ENCODE peak calls at places on chromosome X, in seven cellular contexts. T is AG04450, A is foreskin fibroblast, B is tibial artery, N is neural progenitor cell, F is breast epithelium, K is HepG2. L is an unnamed sample.

GRCh38 chrX:39050427-39050826 is 249.2 kb downstream of the MID1IP1 start:
- DNase-seq in A (no peak), F (no peak), K (no peak), T (no peak), N (no peak), B (no peak), L (no peak)

GRCh38 chrX:136639506-136640176 is 8.3 kb upstream of the CD40LG start:
- DNase-seq in T (no peak), N (no peak), B (no peak), F (no peak), A (peak; percentile 73), K (no peak), L (no peak)

GRCh38 chrX:39519213-39519544 is 578.6 kb downstream of the BCOR start:
- DNase-seq in B (no peak), N (no peak), A (peak; percentile 7), F (no peak), K (no peak), T (no peak), L (no peak)

GRCh38 chrX:122238801-122239200 is 945.3 kb upstream of the GRIA3 start:
- DNase-seq in F (no peak), K (no peak), N (no peak), T (no peak), B (no peak), A (peak; percentile 60), L (peak; percentile 3)

GRCh38 chrX:136879001-136879667 is 1.4 kb downstream of the RBMX start:
- DNase-seq in F (no peak), N (no peak), A (no peak), B (no peak), T (no peak), K (no peak), L (no peak)

GRCh38 chrX:20663287-20663686 is 396.6 kb upstream of the RPS6KA3 start:
- DNase-seq in B (no peak), T (no peak), F (no peak), A (no peak), K (no peak), N (no peak), L (no peak)

GRCh38 chrX:17706676-17707075 is 30.6 kb upstream of the SCML1 start:
- DNase-seq in K (peak; percentile 89), T (peak; percentile 60), B (no peak), F (no peak), A (peak; percentile 86), N (no peak), L (peak; percentile 58)

GRCh38 chrX:109857898-109858297 is 124.8 kb upstream of the ACSL4 start:
- DNase-seq in N (no peak), F (no peak), A (peak; percentile 50), B (no peak), K (no peak), T (no peak), L (no peak)

GRCh38 chrX:21487832-21488231 is 113.6 kb downstream of the CNKSR2 start:
- DNase-seq in N (peak; percentile 14), B (no peak), K (peak; percentile 3), F (no peak), A (peak; percentile 2), T (no peak), L (no peak)

GRCh38 chrX:150032742-150033141 is 94.5 kb upstream of the EOLA2 start:
- DNase-seq in T (no peak), A (peak; percentile 84), K (no peak), N (peak; percentile 57), F (no peak), B (no peak), L (peak; percentile 62)

GRCh38 chrX:50206753-50207152 is 2.2 kb downstream of the CCNB3 start:
- DNase-seq in F (no peak), B (no peak), T (no peak), K (no peak), N (no peak), A (no peak), L (no peak)
- TF ChIP-seq CTCF in F (no peak), B (no peak), T (no peak), K (peak; percentile 15), N (no peak), A (no peak), L (no peak)

DNA sequence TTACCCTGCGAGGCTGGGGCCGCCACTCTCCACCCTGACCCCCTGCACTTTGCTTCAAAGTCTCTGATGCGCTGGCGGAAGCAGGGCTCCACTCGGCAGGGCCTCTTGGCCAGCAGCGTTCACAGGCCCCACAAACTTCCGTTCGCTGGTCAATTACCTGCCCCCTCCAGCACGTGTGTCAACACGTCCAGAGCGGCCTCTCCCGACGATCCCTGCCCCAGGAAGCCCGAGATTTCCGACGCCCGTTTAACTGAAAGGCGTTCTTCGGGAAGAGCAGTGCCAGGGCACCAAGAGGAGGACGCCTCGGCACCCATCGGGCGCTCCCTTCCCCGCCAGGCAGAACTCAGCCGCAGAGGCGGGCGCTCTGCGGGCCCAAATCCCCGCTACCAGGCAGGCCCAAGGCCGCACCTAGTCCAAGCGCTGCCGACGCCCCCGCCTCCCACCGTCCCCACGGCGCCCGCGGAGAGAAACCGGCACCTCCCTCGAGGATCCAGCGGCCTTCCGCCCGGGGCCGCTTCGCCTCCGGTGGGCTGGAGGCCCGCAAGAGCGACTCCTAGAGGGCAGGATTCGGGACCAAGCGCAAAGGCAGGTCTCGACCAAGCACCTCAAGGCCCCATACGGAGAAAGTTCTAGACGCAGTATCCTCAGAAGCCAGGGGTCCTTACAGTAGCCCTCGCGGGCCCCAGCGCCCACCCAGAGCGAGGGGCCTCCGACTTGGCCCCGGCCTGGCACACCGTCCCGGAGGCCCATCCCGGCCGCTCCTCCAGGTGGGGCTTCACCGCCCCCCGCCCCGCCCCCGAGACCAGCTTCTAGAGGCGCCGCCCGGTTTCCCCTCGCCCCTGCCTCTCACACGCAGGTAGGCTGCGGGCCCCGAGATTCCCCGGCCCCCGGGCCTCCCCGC is 586 bp downstream of the BCAP31 start:
- DNase-seq in F (no peak), N (peak; percentile 70), A (peak; percentile 63), B (no peak), T (no peak), K (peak; percentile 59), L (no peak)
- TF ChIP-seq CTCF in F (no peak), N (peak; percentile 53), A (peak; percentile 26), B (peak; percentile 17), T (peak; percentile 46), K (no peak), L (peak; percentile 53)

DNA sequence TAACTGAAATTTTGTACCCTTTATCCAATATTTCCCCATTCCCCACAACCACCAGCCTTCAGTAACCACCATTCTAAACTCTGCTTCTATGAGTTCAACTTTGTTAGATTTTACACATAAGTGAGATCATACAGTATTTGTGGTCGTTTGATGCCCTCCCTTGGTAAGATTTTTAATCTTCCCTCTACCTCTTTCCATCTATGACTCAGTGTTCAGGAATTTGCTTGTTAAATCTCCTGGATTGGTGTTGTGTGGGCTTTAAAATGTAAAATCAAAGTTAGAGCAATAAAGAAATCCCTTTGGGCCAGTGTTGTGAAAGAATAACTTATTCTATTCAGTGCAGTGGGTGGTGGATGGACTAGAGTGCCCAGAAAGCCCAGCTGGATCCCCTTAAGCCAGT is 37.4 kb downstream of the SLC16A2 start:
- DNase-seq in F (no peak), K (no peak), B (no peak), A (peak; percentile 65), T (no peak), N (no peak), L (peak; percentile 42)
- TF ChIP-seq CTCF in F (no peak), K (no peak), B (no peak), A (no peak), T (no peak), N (no peak), L (no peak)

GRCh38 chrX:8782595-8782994 is 18.6 kb downstream of the FAM9A start:
- DNase-seq in T (no peak), A (no peak), B (no peak), F (no peak), N (no peak), K (no peak), L (no peak)

GRCh38 chrX:8784162-8784561 is 17.0 kb downstream of the FAM9A start:
- DNase-seq in T (no peak), A (no peak), B (no peak), K (no peak), N (no peak), F (no peak), L (no peak)

DNA sequence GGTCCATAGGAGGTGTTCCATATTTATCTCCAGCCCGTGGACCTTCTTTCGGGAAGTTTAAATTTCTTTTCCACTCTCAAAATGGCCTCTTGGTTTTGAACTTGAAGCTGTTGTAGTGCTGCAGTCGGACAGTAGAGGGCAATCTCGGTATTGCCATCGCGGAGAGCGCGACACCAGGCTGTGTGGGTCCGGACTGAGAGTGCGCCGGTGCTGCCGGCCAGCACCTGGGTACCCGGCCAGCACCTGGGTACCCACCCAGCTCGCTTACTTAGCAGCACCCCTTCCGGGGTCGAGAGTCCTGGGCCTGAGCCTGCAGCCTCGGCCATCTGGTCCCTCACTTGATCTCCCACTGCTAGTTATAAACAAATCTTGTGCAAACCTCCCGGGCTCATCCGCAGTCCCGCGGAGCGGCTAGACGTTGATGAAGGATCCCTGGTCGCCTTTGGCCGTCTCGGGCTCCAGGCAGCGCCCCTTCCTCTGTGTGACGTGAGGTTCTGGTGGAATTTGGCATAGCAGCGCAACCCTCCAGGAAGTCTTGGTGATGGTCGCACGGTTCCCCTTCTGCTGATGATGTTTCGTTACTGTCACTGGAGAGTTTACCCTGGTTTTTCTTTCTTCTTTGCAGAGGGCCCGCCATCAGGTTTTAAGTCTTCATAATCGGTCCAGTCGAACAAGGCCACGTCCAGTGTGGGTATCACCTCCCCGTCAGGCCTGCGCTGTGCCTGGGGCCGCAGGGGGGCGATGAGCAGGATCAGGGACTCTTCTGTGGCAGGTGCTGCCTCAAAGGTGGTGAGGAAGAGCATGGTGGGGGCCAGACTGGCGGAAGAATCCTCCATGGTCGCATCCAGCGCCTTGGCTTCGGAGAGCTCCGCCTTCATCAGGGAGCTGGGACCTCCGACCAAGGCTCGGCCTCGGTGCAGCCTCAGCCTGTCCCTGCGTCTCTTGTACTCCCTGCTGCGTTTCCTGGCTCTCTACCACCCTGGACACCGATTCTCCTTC is 17.8 kb downstream of the FAM9A start:
- DNase-seq in K (peak; percentile 6), A (no peak), F (no peak), N (peak; percentile 8), T (no peak), B (no peak), L (no peak)
- TF ChIP-seq CTCF in K (peak; percentile 66), A (peak; percentile 35), F (no peak), N (peak; percentile 46), T (peak; percentile 43), B (peak; percentile 32), L (peak; percentile 34)

DNA sequence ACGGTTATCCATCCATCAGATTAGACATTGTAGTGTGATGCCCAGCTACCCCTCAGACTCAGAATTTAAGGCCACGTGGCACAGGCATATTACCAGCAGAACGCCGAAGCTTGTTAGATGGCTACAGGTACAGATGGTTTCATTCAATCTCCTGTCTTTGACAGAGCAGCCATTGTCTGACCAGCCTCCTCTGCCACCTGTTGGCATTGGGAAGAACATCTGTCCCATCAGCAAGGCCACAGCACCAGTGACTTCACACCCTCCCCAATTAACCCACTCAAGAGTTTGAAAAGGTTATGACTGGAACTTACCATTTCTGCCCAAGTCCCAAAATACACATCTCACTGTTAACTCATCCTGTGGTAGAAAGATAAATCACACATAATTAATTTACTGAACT is 22.0 kb upstream of the PHKA2 start:
- DNase-seq in N (no peak), T (no peak), F (no peak), B (no peak), A (no peak), K (peak; percentile 4), L (no peak)
- TF ChIP-seq CTCF in N (no peak), T (no peak), F (no peak), B (no peak), A (no peak), K (peak; percentile 42), L (no peak)

DNA sequence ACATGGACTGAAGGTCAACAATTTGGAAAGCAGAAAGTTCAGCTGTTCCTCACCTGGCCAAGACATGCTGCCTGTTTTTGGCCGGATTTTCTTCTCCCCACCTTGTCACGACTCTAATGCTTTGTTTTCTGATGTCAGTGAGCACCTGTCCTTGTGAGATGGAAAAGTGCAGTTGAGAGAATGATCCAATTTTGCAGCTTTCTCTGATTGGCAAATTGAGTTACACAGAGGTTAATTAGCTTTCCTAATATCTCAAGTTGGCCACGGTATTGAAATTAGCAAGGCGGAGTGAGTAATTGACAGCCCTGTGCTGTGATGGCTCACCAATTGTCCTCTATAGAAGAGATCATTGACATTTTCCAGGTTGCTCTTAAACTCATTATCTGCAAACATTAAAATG is 126.8 kb upstream of the VCX3A start:
- DNase-seq in B (no peak), F (no peak), N (no peak), T (no peak), K (no peak), A (no peak), L (no peak)
- TF ChIP-seq CTCF in B (no peak), F (no peak), N (no peak), T (no peak), K (no peak), A (no peak), L (no peak)

L was measured in BJ.